ENCODE peak calls at places on chromosomes 4 and X, in eight cellular contexts. S is AG10803, V is heart right ventricle, H is choroid plexus epithelial cell, I is progenitor cell of endocrine pancreas, F is psoas muscle, Y is A549, O is GM12878. B is an unnamed sample.

GRCh38 chr4:169765845-169766244 is 8.1 kb upstream of the HPF1 start:
- DNase-seq in I (no peak), F (no peak), V (no peak), S (peak; percentile 16), O (no peak), H (no peak), Y (no peak), B (no peak)

GRCh38 chr4:141425124-141425523 is 204.4 kb downstream of the ZNF330 start:
- DNase-seq in F (no peak), O (no peak), H (peak; percentile 95), I (no peak), Y (no peak), S (peak; percentile 75), V (no peak), B (no peak)

GRCh38 chr4:3526456-3526855 is 5.8 kb downstream of the LRPAP1 start:
- DNase-seq in V (no peak), S (no peak), Y (no peak), H (no peak), O (no peak), I (no peak), F (peak; percentile 44), B (no peak)

GRCh38 chr4:168634276-168634802 is 137.5 kb downstream of the PALLD start:
- DNase-seq in V (no peak), S (peak; percentile 98), I (no peak), Y (no peak), O (no peak), H (peak; percentile 96), F (no peak), B (no peak)

GRCh38 chr4:16123356-16124084 is 39.7 kb upstream of the PROM1 start:
- DNase-seq in I (no peak), Y (no peak), S (no peak), H (no peak), V (no peak), O (no peak), F (no peak), B (peak; percentile 70)

GRCh38 chrX:106177106-106177981 is 9.2 kb downstream of the PWWP3B start:
- DNase-seq in V (peak; percentile 68), I (no peak), Y (no peak), H (peak; percentile 89), O (no peak), S (no peak), F (peak; percentile 82), B (no peak)

GRCh38 chr4:182929296-182929695 is 12.1 kb upstream of the DCTD start:
- DNase-seq in V (no peak), I (no peak), F (no peak), S (peak; percentile 95), Y (no peak), H (peak; percentile 90), O (no peak), B (no peak)

GRCh38 chrX:139739138-139739537 is 31.2 kb upstream of the MCF2 start:
- DNase-seq in V (no peak), F (no peak), I (no peak), O (peak; percentile 19), S (peak; percentile 67), H (no peak), Y (no peak), B (no peak)

GRCh38 chrX:111100191-111100590 is 4.2 kb downstream of the PAK3 start:
- DNase-seq in S (peak; percentile 37), I (peak; percentile 24), H (peak; percentile 7), V (no peak), F (no peak), Y (peak; percentile 72), O (no peak), B (peak; percentile 35)
- TF ChIP-seq CTCF in S (peak; percentile 56), I (peak; percentile 72), H (peak; percentile 29), V (no peak), F (no peak), Y (peak; percentile 46), O (peak; percentile 55), B (peak; percentile 50)

GRCh38 chr4:123659759-123660158 is 263.2 kb downstream of the SPRY1 start:
- DNase-seq in H (peak; percentile 27), O (no peak), F (no peak), I (no peak), Y (no peak), V (no peak), S (no peak), B (peak; percentile 8)
- TF ChIP-seq CTCF in H (peak; percentile 38), O (peak; percentile 46), F (peak; percentile 23), I (peak; percentile 46), Y (peak; percentile 45), V (no peak), S (peak; percentile 37), B (no peak)

GRCh38 chrX:134020910-134021309 is 35.5 kb upstream of the GPC3 start:
- DNase-seq in H (no peak), S (no peak), I (no peak), F (no peak), V (no peak), O (no peak), Y (no peak), B (peak; percentile 11)
- TF ChIP-seq CTCF in H (no peak), S (no peak), I (peak; percentile 60), F (no peak), V (no peak), O (no peak), Y (no peak), B (no peak)

GRCh38 chr4:32462944-32463343 is 1742.8 kb downstream of the PCDH7 start:
- DNase-seq in H (peak; percentile 60), O (no peak), S (peak; percentile 4), F (no peak), V (no peak), Y (no peak), I (no peak), B (no peak)
- TF ChIP-seq CTCF in H (peak; percentile 72), O (peak; percentile 57), S (peak; percentile 54), F (no peak), V (no peak), Y (no peak), I (peak; percentile 45), B (no peak)

DNA sequence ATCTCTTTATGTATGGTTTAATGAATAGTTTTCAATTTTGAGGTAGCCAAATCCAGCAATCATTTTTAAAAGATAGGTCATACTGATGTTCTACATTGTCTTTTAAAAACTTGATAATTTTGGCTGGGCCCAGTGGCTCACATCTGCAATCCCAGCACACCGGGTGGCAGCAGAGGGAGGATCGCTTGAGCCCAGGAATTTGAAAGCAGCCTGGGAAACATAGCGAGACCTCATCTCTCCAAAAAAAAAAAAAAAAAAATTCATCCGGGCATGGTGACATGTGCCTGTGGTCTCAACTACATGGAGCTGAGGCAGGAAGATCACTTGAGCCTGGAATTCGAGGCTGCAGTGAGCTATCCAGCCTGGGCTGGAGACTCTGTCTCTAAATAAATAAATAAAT is 419.8 kb downstream of the GALNTL6 start:
- DNase-seq in I (no peak), H (peak; percentile 12), V (no peak), F (no peak), O (no peak), S (no peak), Y (no peak), B (no peak)
- TF ChIP-seq CTCF in I (no peak), H (peak; percentile 39), V (no peak), F (no peak), O (no peak), S (no peak), Y (no peak), B (no peak)

GRCh38 chr4:123896446-123897071 is 500.0 kb downstream of the SPRY1 start:
- DNase-seq in I (no peak), H (peak; percentile 6), O (no peak), S (peak; percentile 33), F (no peak), Y (no peak), V (no peak), B (no peak)
- TF ChIP-seq CTCF in I (no peak), H (no peak), O (no peak), S (no peak), F (no peak), Y (no peak), V (no peak), B (no peak)

DNA sequence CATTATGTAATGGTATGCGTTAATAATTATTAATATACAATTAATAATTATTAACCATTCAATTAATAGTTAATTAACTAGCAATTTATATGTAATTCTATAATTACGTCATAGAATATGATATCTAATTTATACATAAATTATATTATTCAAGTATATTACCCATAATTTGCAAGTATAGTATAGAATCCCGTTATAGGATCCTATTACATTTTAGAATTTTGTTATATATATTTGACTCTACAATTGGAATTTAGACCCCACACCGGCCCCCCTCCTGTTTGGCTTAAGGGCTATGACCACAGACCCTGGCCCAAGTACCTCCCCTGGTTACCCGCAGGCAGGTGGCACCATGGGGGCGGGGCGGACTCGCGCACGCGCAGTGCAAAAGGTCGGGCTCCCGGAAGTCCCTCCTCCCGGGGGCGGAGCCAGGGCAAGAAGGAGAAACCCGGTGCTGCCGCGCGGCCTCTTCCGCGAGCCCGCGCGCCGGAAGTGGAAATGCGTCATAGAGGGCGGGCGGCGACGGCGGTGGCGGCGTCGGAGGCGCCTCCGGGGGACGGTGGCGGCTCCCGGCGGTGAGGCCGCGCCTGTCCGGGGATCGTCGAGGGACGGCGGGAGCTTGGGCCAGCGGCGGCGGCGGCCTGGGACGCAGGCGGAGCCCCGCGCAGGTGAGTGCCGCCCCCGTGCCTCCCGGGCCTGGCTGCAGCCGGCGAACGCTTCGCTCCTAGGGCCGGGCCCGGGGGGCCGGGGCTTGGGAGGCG is at the start of gene AKAP17A:
- DNase-seq in O (peak; percentile 83), I (peak; percentile 99), H (peak; percentile 94), Y (peak; percentile 88), S (peak; percentile 92), V (peak; percentile 97), F (peak; percentile 98), B (peak; percentile 97)
- TF ChIP-seq CTCF in O (peak; percentile 25), I (peak; percentile 14), H (no peak), Y (no peak), S (no peak), V (no peak), F (no peak), B (no peak)

GRCh38 chr4:104487105-104487504 is 7.6 kb downstream of the CXXC4 start:
- DNase-seq in I (no peak), S (no peak), O (no peak), H (no peak), V (no peak), Y (no peak), F (no peak), B (no peak)
- TF ChIP-seq CTCF in I (no peak), S (no peak), O (no peak), H (no peak), V (no peak), Y (no peak), F (no peak), B (no peak)

GRCh38 chr4:17283251-17283650 is 228.6 kb downstream of the QDPR start:
- DNase-seq in F (no peak), O (no peak), H (no peak), I (no peak), Y (no peak), V (no peak), S (no peak), B (no peak)

GRCh38 chr4:17276821-17277220 is 235.1 kb downstream of the QDPR start:
- DNase-seq in F (no peak), O (no peak), Y (no peak), H (peak; percentile 44), S (peak; percentile 56), V (peak; percentile 29), I (no peak), B (no peak)

GRCh38 chr4:17284323-17285175 is 227.3 kb downstream of the QDPR start:
- DNase-seq in H (no peak), O (no peak), I (no peak), V (peak; percentile 20), S (no peak), Y (no peak), F (no peak), B (no peak)

GRCh38 chr4:17283832-17284231 is 228.1 kb downstream of the QDPR start:
- DNase-seq in S (no peak), O (no peak), V (peak; percentile 25), Y (no peak), H (no peak), F (no peak), I (no peak), B (no peak)

GRCh38 chr4:17280266-17280665 is 231.6 kb downstream of the QDPR start:
- DNase-seq in S (no peak), F (no peak), H (no peak), O (no peak), I (no peak), V (no peak), Y (no peak), B (no peak)
- TF ChIP-seq CTCF in S (no peak), F (no peak), H (no peak), O (peak; percentile 23), I (no peak), V (no peak), Y (no peak), B (no peak)